ENCODE peak calls at places on chromosomes 16 and 17, in ten cellular contexts. One of them, this sample, is unnamed.

GRCh38 chr16:56203052-56203451 is 11.8 kb downstream of the GNAO1 start:
- DNase-seq in EL: peak; percentile 38
- DNase-seq in ovary: no peak
- DNase-seq in psoas muscle: peak; percentile 64
- DNase-seq in activated naive CD4-positive, alpha-beta T cell treated with anti-CD3 and anti-CD28 coated beads for 36 hours: peak; percentile 75
- DNase-seq in NCI-H526: no peak
- DNase-seq in activated naive CD8-positive, alpha-beta T cell treated with anti-CD3 and anti-CD28 coated beads for 36 hours: peak; percentile 58
- DNase-seq in activated CD4-positive, alpha-beta T cell treated with anti-CD3 and anti-CD28 coated beads for 1 hour: peak; percentile 27
- DNase-seq in H4: peak; percentile 76
- DNase-seq in left cardiac atrium: no peak
- DNase-seq in this sample: peak; percentile 50

GRCh38 chr16:74297296-74297665 is 667 bp downstream of the PSMD7 start:
- DNase-seq in activated CD4-positive, alpha-beta T cell treated with anti-CD3 and anti-CD28 coated beads for 1 hour: no peak
- DNase-seq in left cardiac atrium: peak; percentile 35
- DNase-seq in H4: peak; percentile 15
- DNase-seq in activated naive CD4-positive, alpha-beta T cell treated with anti-CD3 and anti-CD28 coated beads for 36 hours: peak; percentile 37
- DNase-seq in activated naive CD8-positive, alpha-beta T cell treated with anti-CD3 and anti-CD28 coated beads for 36 hours: peak; percentile 46
- DNase-seq in NCI-H526: no peak
- DNase-seq in psoas muscle: peak; percentile 55
- DNase-seq in EL: peak; percentile 44
- DNase-seq in ovary: no peak
- DNase-seq in this sample: no peak

GRCh38 chr17:27345141-27345904 is 51.4 kb downstream of the WSB1 start:
- DNase-seq in H4: no peak
- DNase-seq in activated CD4-positive, alpha-beta T cell treated with anti-CD3 and anti-CD28 coated beads for 1 hour: no peak
- DNase-seq in psoas muscle: no peak
- DNase-seq in left cardiac atrium: no peak
- DNase-seq in ovary: no peak
- DNase-seq in activated naive CD4-positive, alpha-beta T cell treated with anti-CD3 and anti-CD28 coated beads for 36 hours: no peak
- DNase-seq in NCI-H526: no peak
- DNase-seq in activated naive CD8-positive, alpha-beta T cell treated with anti-CD3 and anti-CD28 coated beads for 36 hours: no peak
- DNase-seq in EL: no peak
- DNase-seq in this sample: no peak

GRCh38 chr17:38798614-38799500 is 499 bp downstream of the PIP4K2B start:
- DNase-seq in left cardiac atrium: peak; percentile 67
- DNase-seq in psoas muscle: no peak
- DNase-seq in activated naive CD4-positive, alpha-beta T cell treated with anti-CD3 and anti-CD28 coated beads for 36 hours: peak; percentile 71
- DNase-seq in H4: peak; percentile 30
- DNase-seq in NCI-H526: peak; percentile 40
- DNase-seq in EL: peak; percentile 64
- DNase-seq in ovary: no peak
- DNase-seq in activated CD4-positive, alpha-beta T cell treated with anti-CD3 and anti-CD28 coated beads for 1 hour: no peak
- DNase-seq in activated naive CD8-positive, alpha-beta T cell treated with anti-CD3 and anti-CD28 coated beads for 36 hours: peak; percentile 62
- DNase-seq in this sample: no peak

GRCh38 chr16:23020084-23020483 is 129.2 kb downstream of the USP31 start:
- DNase-seq in ovary: no peak
- DNase-seq in NCI-H526: no peak
- DNase-seq in left cardiac atrium: no peak
- DNase-seq in H4: no peak
- DNase-seq in activated naive CD8-positive, alpha-beta T cell treated with anti-CD3 and anti-CD28 coated beads for 36 hours: no peak
- DNase-seq in EL: no peak
- DNase-seq in psoas muscle: no peak
- DNase-seq in activated naive CD4-positive, alpha-beta T cell treated with anti-CD3 and anti-CD28 coated beads for 36 hours: no peak
- DNase-seq in activated CD4-positive, alpha-beta T cell treated with anti-CD3 and anti-CD28 coated beads for 1 hour: no peak
- DNase-seq in this sample: no peak

GRCh38 chr17:63066158-63066808 is 100.2 kb downstream of the TANC2 start:
- DNase-seq in ovary: no peak
- DNase-seq in NCI-H526: no peak
- DNase-seq in left cardiac atrium: no peak
- DNase-seq in activated naive CD8-positive, alpha-beta T cell treated with anti-CD3 and anti-CD28 coated beads for 36 hours: no peak
- DNase-seq in activated CD4-positive, alpha-beta T cell treated with anti-CD3 and anti-CD28 coated beads for 1 hour: no peak
- DNase-seq in EL: no peak
- DNase-seq in H4: no peak
- DNase-seq in activated naive CD4-positive, alpha-beta T cell treated with anti-CD3 and anti-CD28 coated beads for 36 hours: no peak
- DNase-seq in psoas muscle: no peak
- DNase-seq in this sample: no peak

GRCh38 chr17:82327289-82327688 is 6.3 kb downstream of the SECTM1 start:
- DNase-seq in NCI-H526: no peak
- DNase-seq in activated CD4-positive, alpha-beta T cell treated with anti-CD3 and anti-CD28 coated beads for 1 hour: no peak
- DNase-seq in psoas muscle: no peak
- DNase-seq in H4: no peak
- DNase-seq in activated naive CD4-positive, alpha-beta T cell treated with anti-CD3 and anti-CD28 coated beads for 36 hours: no peak
- DNase-seq in ovary: no peak
- DNase-seq in left cardiac atrium: no peak
- DNase-seq in activated naive CD8-positive, alpha-beta T cell treated with anti-CD3 and anti-CD28 coated beads for 36 hours: no peak
- DNase-seq in EL: no peak
- DNase-seq in this sample: no peak

GRCh38 chr16:69363281-69363717 is 11.7 kb upstream of the TMED6 start:
- DNase-seq in NCI-H526: no peak
- DNase-seq in H4: no peak
- DNase-seq in activated naive CD4-positive, alpha-beta T cell treated with anti-CD3 and anti-CD28 coated beads for 36 hours: no peak
- DNase-seq in ovary: no peak
- DNase-seq in activated CD4-positive, alpha-beta T cell treated with anti-CD3 and anti-CD28 coated beads for 1 hour: no peak
- DNase-seq in psoas muscle: no peak
- DNase-seq in EL: no peak
- DNase-seq in left cardiac atrium: no peak
- DNase-seq in activated naive CD8-positive, alpha-beta T cell treated with anti-CD3 and anti-CD28 coated beads for 36 hours: no peak
- DNase-seq in this sample: no peak

GRCh38 chr17:29642171-29642611 is 19.5 kb upstream of the CORO6 start:
- DNase-seq in H4: no peak
- DNase-seq in left cardiac atrium: no peak
- DNase-seq in ovary: no peak
- DNase-seq in NCI-H526: peak; percentile 82
- DNase-seq in activated naive CD8-positive, alpha-beta T cell treated with anti-CD3 and anti-CD28 coated beads for 36 hours: no peak
- DNase-seq in activated CD4-positive, alpha-beta T cell treated with anti-CD3 and anti-CD28 coated beads for 1 hour: no peak
- DNase-seq in psoas muscle: peak; percentile 71
- DNase-seq in EL: no peak
- DNase-seq in activated naive CD4-positive, alpha-beta T cell treated with anti-CD3 and anti-CD28 coated beads for 36 hours: no peak
- DNase-seq in this sample: no peak

GRCh38 chr17:62300697-62301096 is 79.7 kb upstream of the EFCAB3 start:
- DNase-seq in activated naive CD8-positive, alpha-beta T cell treated with anti-CD3 and anti-CD28 coated beads for 36 hours: no peak
- DNase-seq in activated CD4-positive, alpha-beta T cell treated with anti-CD3 and anti-CD28 coated beads for 1 hour: no peak
- DNase-seq in activated naive CD4-positive, alpha-beta T cell treated with anti-CD3 and anti-CD28 coated beads for 36 hours: no peak
- DNase-seq in ovary: no peak
- DNase-seq in psoas muscle: no peak
- DNase-seq in left cardiac atrium: no peak
- DNase-seq in NCI-H526: no peak
- DNase-seq in EL: no peak
- DNase-seq in H4: no peak
- DNase-seq in this sample: no peak

GRCh38 chr17:32253117-32253611 is 12.5 kb upstream of the RHBDL3 start:
- DNase-seq in NCI-H526: peak; percentile 10
- DNase-seq in activated naive CD4-positive, alpha-beta T cell treated with anti-CD3 and anti-CD28 coated beads for 36 hours: peak; percentile 89
- DNase-seq in H4: peak; percentile 68
- DNase-seq in activated naive CD8-positive, alpha-beta T cell treated with anti-CD3 and anti-CD28 coated beads for 36 hours: peak; percentile 70
- DNase-seq in EL: peak; percentile 76
- DNase-seq in left cardiac atrium: peak; percentile 80
- DNase-seq in psoas muscle: peak; percentile 81
- DNase-seq in ovary: peak; percentile 83
- DNase-seq in activated CD4-positive, alpha-beta T cell treated with anti-CD3 and anti-CD28 coated beads for 1 hour: peak; percentile 39
- DNase-seq in this sample: peak; percentile 88

GRCh38 chr16:73231969-73232554 is 184.1 kb upstream of the ZFHX3 start:
- DNase-seq in left cardiac atrium: peak; percentile 26
- DNase-seq in activated naive CD4-positive, alpha-beta T cell treated with anti-CD3 and anti-CD28 coated beads for 36 hours: no peak
- DNase-seq in EL: no peak
- DNase-seq in ovary: peak; percentile 23
- DNase-seq in NCI-H526: no peak
- DNase-seq in H4: no peak
- DNase-seq in psoas muscle: no peak
- DNase-seq in activated CD4-positive, alpha-beta T cell treated with anti-CD3 and anti-CD28 coated beads for 1 hour: no peak
- DNase-seq in activated naive CD8-positive, alpha-beta T cell treated with anti-CD3 and anti-CD28 coated beads for 36 hours: no peak
- DNase-seq in this sample: peak; percentile 44

GRCh38 chr17:61479493-61480413 is 27.5 kb downstream of the TBX4 start:
- DNase-seq in activated CD4-positive, alpha-beta T cell treated with anti-CD3 and anti-CD28 coated beads for 1 hour: no peak
- DNase-seq in left cardiac atrium: no peak
- DNase-seq in activated naive CD4-positive, alpha-beta T cell treated with anti-CD3 and anti-CD28 coated beads for 36 hours: no peak
- DNase-seq in activated naive CD8-positive, alpha-beta T cell treated with anti-CD3 and anti-CD28 coated beads for 36 hours: no peak
- DNase-seq in NCI-H526: no peak
- DNase-seq in ovary: no peak
- DNase-seq in EL: no peak
- DNase-seq in H4: no peak
- DNase-seq in psoas muscle: no peak
- DNase-seq in this sample: no peak

GRCh38 chr16:78915916-78916315 is 684.6 kb downstream of the MAF start:
- DNase-seq in activated CD4-positive, alpha-beta T cell treated with anti-CD3 and anti-CD28 coated beads for 1 hour: no peak
- DNase-seq in ovary: no peak
- DNase-seq in H4: no peak
- DNase-seq in psoas muscle: no peak
- DNase-seq in left cardiac atrium: no peak
- DNase-seq in EL: no peak
- DNase-seq in NCI-H526: no peak
- DNase-seq in activated naive CD8-positive, alpha-beta T cell treated with anti-CD3 and anti-CD28 coated beads for 36 hours: no peak
- DNase-seq in activated naive CD4-positive, alpha-beta T cell treated with anti-CD3 and anti-CD28 coated beads for 36 hours: no peak
- DNase-seq in this sample: no peak

GRCh38 chr17:82696916-82697807 is 1.3 kb downstream of the RAB40B start:
- DNase-seq in psoas muscle: no peak
- DNase-seq in ovary: no peak
- DNase-seq in activated naive CD4-positive, alpha-beta T cell treated with anti-CD3 and anti-CD28 coated beads for 36 hours: peak; percentile 33
- DNase-seq in activated naive CD8-positive, alpha-beta T cell treated with anti-CD3 and anti-CD28 coated beads for 36 hours: peak; percentile 50
- DNase-seq in EL: no peak
- DNase-seq in NCI-H526: no peak
- DNase-seq in H4: no peak
- DNase-seq in activated CD4-positive, alpha-beta T cell treated with anti-CD3 and anti-CD28 coated beads for 1 hour: no peak
- DNase-seq in left cardiac atrium: no peak
- DNase-seq in this sample: peak; percentile 36

GRCh38 chr17:39461911-39462641 is 790 bp downstream of the CDK12 start:
- DNase-seq in activated naive CD4-positive, alpha-beta T cell treated with anti-CD3 and anti-CD28 coated beads for 36 hours: peak; percentile 41
- DNase-seq in NCI-H526: peak; percentile 35
- DNase-seq in ovary: no peak
- DNase-seq in left cardiac atrium: peak; percentile 69
- DNase-seq in activated naive CD8-positive, alpha-beta T cell treated with anti-CD3 and anti-CD28 coated beads for 36 hours: peak; percentile 72
- DNase-seq in H4: peak; percentile 10
- DNase-seq in EL: no peak
- DNase-seq in psoas muscle: peak; percentile 57
- DNase-seq in activated CD4-positive, alpha-beta T cell treated with anti-CD3 and anti-CD28 coated beads for 1 hour: peak; percentile 60
- DNase-seq in this sample: no peak

GRCh38 chr16:75099738-75100615 is 16.6 kb downstream of the LDHD start:
- DNase-seq in activated CD4-positive, alpha-beta T cell treated with anti-CD3 and anti-CD28 coated beads for 1 hour: no peak
- DNase-seq in H4: peak; percentile 23
- DNase-seq in NCI-H526: no peak
- DNase-seq in ovary: no peak
- DNase-seq in left cardiac atrium: peak; percentile 52
- DNase-seq in activated naive CD8-positive, alpha-beta T cell treated with anti-CD3 and anti-CD28 coated beads for 36 hours: peak; percentile 49
- DNase-seq in EL: peak; percentile 36
- DNase-seq in activated naive CD4-positive, alpha-beta T cell treated with anti-CD3 and anti-CD28 coated beads for 36 hours: peak; percentile 74
- DNase-seq in psoas muscle: no peak
- DNase-seq in this sample: peak; percentile 63

GRCh38 chr17:73278049-73278464 is 16.4 kb upstream of the CPSF4L start:
- DNase-seq in psoas muscle: no peak
- DNase-seq in ovary: no peak
- DNase-seq in activated naive CD4-positive, alpha-beta T cell treated with anti-CD3 and anti-CD28 coated beads for 36 hours: no peak
- DNase-seq in activated naive CD8-positive, alpha-beta T cell treated with anti-CD3 and anti-CD28 coated beads for 36 hours: no peak
- DNase-seq in EL: no peak
- DNase-seq in H4: no peak
- DNase-seq in activated CD4-positive, alpha-beta T cell treated with anti-CD3 and anti-CD28 coated beads for 1 hour: no peak
- DNase-seq in NCI-H526: no peak
- DNase-seq in left cardiac atrium: no peak
- DNase-seq in this sample: no peak

GRCh38 chr16:68360547-68360946 is 49.7 kb downstream of the PRMT7 start:
- DNase-seq in H4: no peak
- DNase-seq in activated CD4-positive, alpha-beta T cell treated with anti-CD3 and anti-CD28 coated beads for 1 hour: no peak
- DNase-seq in NCI-H526: no peak
- DNase-seq in EL: no peak
- DNase-seq in activated naive CD4-positive, alpha-beta T cell treated with anti-CD3 and anti-CD28 coated beads for 36 hours: no peak
- DNase-seq in psoas muscle: no peak
- DNase-seq in ovary: no peak
- DNase-seq in left cardiac atrium: no peak
- DNase-seq in activated naive CD8-positive, alpha-beta T cell treated with anti-CD3 and anti-CD28 coated beads for 36 hours: no peak
- DNase-seq in this sample: no peak

This sample was measured in Right ventricle myocardium superior.